ENCODE peak calls at places on chromosomes 12 and 14, in seven cellular contexts. H is left ventricle myocardium inferior; B is colonic mucosa; L is CD8-positive, alpha-beta T cell; Z is CD4-positive, alpha-beta T cell; J is body of pancreas; X is HepG2. P is an unnamed sample.
A peak's percentile ranks its signal among the peaks of the same experiment; 100 is the strongest.

GRCh38 chr12:130872179-130873096 is 572 bp downstream of the RAN start:
- DNase-seq in J (peak; percentile 34), B (no peak), L (peak; percentile 37), Z (no peak), H (peak; percentile 29), X (no peak), P (peak; percentile 37)

GRCh38 chr12:130008241-130008640 is 104.4 kb upstream of the TMEM132D start:
- DNase-seq in Z (no peak), X (no peak), L (no peak), H (no peak), J (no peak), B (no peak), P (no peak)

GRCh38 chr12:31732926-31733548 is 4.2 kb upstream of the AMN1 start:
- DNase-seq in J (no peak), X (peak; percentile 70), B (no peak), Z (no peak), L (no peak), H (no peak), P (no peak)

GRCh38 chr14:34713122-34713680 is 1.2 kb downstream of the CFL2 start:
- DNase-seq in J (no peak), L (no peak), B (no peak), Z (no peak), H (no peak), X (no peak), P (no peak)

GRCh38 chr14:62179367-62180018 is 417.3 kb downstream of the SNAPC1 start:
- DNase-seq in H (peak; percentile 16), B (peak; percentile 28), X (peak; percentile 48), Z (no peak), J (peak; percentile 69), L (no peak), P (peak; percentile 60)

GRCh38 chr12:64820593-64820992 is 3.9 kb upstream of the TBC1D30 start:
- DNase-seq in X (no peak), B (no peak), J (no peak), H (no peak), Z (no peak), L (no peak), P (no peak)

GRCh38 chr14:24425704-24426103 is 3.8 kb downstream of the CBLN3 start:
- DNase-seq in X (peak; percentile 63), J (no peak), B (no peak), L (no peak), H (no peak), Z (no peak), P (peak; percentile 33)

GRCh38 chr14:89672636-89673279 is 255.7 kb upstream of the FOXN3 start:
- DNase-seq in J (no peak), B (peak; percentile 83), X (peak; percentile 39), Z (no peak), L (no peak), H (peak; percentile 22), P (peak; percentile 51)

GRCh38 chr14:51859136-51859535 is 1.3 kb upstream of the GNG2 start:
- DNase-seq in L (no peak), J (no peak), B (no peak), Z (no peak), X (no peak), H (no peak), P (no peak)

GRCh38 chr12:55720071-55720564 is at the start of gene RDH5:
- DNase-seq in H (peak; percentile 69), L (no peak), J (peak; percentile 83), Z (no peak), B (peak; percentile 92), X (peak; percentile 83), P (no peak)

GRCh38 chr14:65101631-65102440 is 481 bp downstream of the MAX start:
- DNase-seq in B (peak; percentile 47), L (peak; percentile 74), Z (peak; percentile 35), X (no peak), H (peak; percentile 23), J (no peak), P (peak; percentile 39)

GRCh38 chr14:94388896-94389469 is 581 bp upstream of the SERPINA1 start:
- DNase-seq in L (no peak), B (no peak), X (no peak), Z (no peak), H (no peak), J (no peak), P (no peak)

GRCh38 chr12:10140001-10140400 is 10.0 kb upstream of the CLEC7A start:
- DNase-seq in J (no peak), L (peak; percentile 48), H (no peak), X (peak; percentile 35), B (peak; percentile 22), Z (peak; percentile 25), P (peak; percentile 21)

GRCh38 chr12:54390668-54391551 is 6.4 kb upstream of the ZNF385A start:
- DNase-seq in H (peak; percentile 11), J (peak; percentile 31), B (no peak), X (no peak), L (peak; percentile 69), Z (peak; percentile 45), P (no peak)

GRCh38 chr14:36726128-36726527 is 64.5 kb downstream of the PAX9 start:
- DNase-seq in H (no peak), J (no peak), B (no peak), X (no peak), L (no peak), Z (no peak), P (no peak)

GRCh38 chr12:26266881-26267280 is 71.5 kb downstream of the SSPN start:
- DNase-seq in X (no peak), H (no peak), Z (no peak), B (no peak), L (no peak), J (no peak), P (no peak)

DNA sequence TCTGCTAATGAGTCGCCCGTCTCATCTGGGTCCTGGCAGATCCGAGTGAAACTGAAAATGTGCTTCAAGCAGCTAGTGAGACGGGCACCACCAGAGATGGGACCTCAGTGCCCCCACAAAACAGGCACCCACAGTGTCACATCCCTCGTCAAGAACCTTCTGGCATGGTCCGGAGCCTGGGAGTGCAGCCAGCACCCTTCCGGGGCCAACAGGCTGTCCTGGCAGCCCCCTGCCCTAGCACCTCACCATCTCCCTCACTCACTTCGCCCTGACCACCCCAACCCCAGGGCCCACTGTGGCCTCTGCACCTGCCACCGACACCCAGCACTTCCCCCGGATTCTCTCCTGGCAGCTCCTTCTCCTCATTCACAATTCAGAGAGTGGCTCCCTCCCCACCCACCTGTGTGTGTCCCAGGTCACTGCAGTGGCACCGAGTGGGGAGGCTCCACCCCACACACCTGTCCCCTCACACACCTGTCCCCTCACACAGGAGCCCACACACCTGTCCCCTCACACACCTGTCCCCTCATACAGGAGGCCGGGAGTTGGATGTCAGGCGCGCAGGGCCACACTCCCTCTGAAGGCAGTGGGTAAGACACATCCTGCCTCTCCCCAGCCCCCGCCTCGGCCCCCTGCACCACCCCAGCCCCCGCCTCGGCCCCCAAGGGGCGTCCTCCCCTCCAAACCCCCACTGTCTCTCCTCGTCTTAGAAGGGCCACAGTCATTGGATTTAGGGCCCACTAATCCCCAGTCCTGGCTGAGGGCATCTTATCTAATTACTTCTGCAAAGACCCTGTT is 7.9 kb downstream of the GALNT9 start:
- DNase-seq in L (no peak), B (no peak), H (no peak), J (no peak), X (no peak), Z (no peak), P (no peak)
- H3K27me3 ChIP-seq in L (no peaks in the 10 kb centered on the region), B (peaks cover 7% of the 10 kb centered on the region), H (peaks cover 100% of the 10 kb centered on the region), J (no peaks in the 10 kb centered on the region), X (peaks cover 36% of the 10 kb centered on the region), Z (peaks cover 4% of the 10 kb centered on the region), P (no peaks in the 10 kb centered on the region)

GRCh38 chr12:59600174-59600573 is 4.3 kb downstream of the SLC16A7 start:
- DNase-seq in X (no peak), Z (no peak), H (no peak), J (no peak), L (no peak), B (no peak), P (no peak)

GRCh38 chr12:59595097-59595496 is 732 bp upstream of the SLC16A7 start:
- DNase-seq in B (no peak), H (no peak), L (no peak), Z (no peak), J (no peak), X (no peak), P (no peak)

GRCh38 chr12:59595557-59596231 is at the start of gene SLC16A7:
- DNase-seq in Z (peak; percentile 66), J (peak; percentile 92), L (peak; percentile 85), B (peak; percentile 78), H (peak; percentile 92), X (peak; percentile 39), P (peak; percentile 96)

DNA sequence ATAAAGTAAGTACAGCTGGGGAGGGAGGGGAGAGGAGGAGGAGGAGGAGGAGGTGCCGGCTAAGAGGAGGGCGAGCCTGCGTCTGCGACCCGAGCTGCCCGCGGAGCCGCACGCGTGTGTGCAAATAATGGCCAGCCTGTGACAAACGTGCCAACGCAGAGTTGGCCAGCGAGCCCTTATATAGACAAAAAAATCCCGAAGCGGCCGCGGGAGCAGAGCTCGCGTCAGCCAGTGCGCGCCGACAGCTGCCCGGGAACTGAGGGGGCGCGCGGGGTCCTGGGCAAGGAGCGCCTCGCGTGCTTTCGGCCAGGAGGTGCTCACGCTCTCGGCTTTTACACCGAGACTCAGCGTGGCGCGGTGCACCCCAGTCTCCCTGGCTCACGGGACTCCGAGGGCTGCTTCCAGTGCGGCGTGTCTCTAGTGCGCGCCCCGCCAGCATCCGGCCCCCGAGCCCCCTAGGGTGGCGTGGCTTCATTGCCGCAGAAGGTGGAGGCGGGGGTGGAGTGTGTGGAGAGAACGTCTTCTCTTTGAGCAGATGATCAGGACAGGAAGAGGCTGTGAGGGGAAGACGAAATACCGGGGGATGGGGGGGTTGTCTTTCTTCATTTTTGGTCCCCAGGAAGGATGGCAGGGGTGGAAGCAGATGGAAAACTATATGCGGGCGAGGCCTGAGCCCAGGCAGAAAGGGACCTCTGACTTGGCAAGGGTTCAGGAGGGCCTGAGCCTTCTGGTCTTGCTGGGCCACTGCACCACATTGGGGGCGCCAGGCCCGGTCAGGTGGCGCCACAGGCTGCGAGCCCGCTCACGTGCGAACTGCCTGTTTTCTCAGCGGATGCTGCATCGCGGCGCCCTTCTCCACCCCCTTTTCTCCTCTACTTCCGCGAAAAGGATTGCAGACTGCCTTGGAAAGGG is 659 bp downstream of the SLC16A7 start:
- DNase-seq in L (peak; percentile 96), X (peak; percentile 16), H (peak; percentile 83), Z (peak; percentile 64), B (peak; percentile 78), J (peak; percentile 81), P (peak; percentile 90)
- TF ChIP-seq CTCF in L (no peak), X (no peak), H (no peak), Z (no peak), B (no peak), J (peak; percentile 12), P (no peak)

DNA sequence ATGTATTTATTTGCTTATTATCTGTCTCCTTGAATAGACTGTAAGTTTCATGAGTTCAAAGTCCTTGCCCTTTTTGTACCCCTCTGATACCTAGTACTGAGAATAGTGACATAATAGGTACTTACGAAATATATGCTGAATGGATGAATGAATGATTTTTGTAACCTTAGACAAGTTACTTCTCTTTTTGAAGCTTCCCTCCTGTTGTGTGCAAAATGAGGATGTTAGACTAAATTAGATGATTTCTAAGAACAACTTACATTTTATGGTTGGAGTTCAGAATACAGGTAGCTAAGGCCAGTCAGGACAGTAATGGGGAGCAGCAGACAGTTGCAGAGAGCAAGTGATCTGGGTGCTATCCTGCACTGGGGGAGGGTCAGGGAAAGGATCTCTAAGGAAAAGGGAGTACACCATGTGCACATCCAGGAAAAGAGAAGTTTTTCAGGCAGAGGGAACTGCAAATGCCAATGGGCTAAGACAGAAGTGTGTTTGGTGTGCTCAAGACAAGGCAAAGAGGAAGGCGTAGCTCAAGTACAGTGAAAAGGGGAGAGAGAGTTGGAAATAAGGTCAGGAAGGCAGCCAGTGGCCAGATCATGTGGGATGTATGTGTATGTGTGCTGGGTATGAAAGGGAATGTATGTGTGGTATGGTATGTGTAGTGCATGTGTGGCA is 59.4 kb upstream of the AMIGO2 start:
- DNase-seq in B (no peak), L (no peak), J (no peak), X (no peak), Z (no peak), H (no peak), P (no peak)
- H3K27me3 ChIP-seq in B (no peaks in the 10 kb centered on the region), L (no peaks in the 10 kb centered on the region), J (no peaks in the 10 kb centered on the region), X (no peaks in the 10 kb centered on the region), Z (no peaks in the 10 kb centered on the region), H (no peaks in the 10 kb centered on the region), P (no peaks in the 10 kb centered on the region)

GRCh38 chr12:100651108-100651507 is 77.6 kb downstream of the GAS2L3 start:
- DNase-seq in Z (no peak), L (no peak), H (no peak), B (no peak), X (no peak), J (no peak), P (no peak)
- TF ChIP-seq CTCF in Z (no peak), L (no peak), H (no peak), B (no peak), X (peak; percentile 35), J (no peak), P (no peak)